ENCODE peak calls at places on chromosome 19, in four cellular contexts. Y, V, O and X are unnamed samples.

GRCh38 chr19:55484571-55485438 is at the start of gene NAT14:
- DNase-seq in Y (peak; percentile 84), V (peak; percentile 37), O (peak; percentile 82), X (no peak)

GRCh38 chr19:48493718-48494515 is 17.7 kb downstream of the LMTK3 start:
- DNase-seq in Y (peak; percentile 23), V (no peak), O (no peak), X (no peak)

GRCh38 chr19:6536138-6536671 is 5.4 kb downstream of the TNFSF9 start:
- DNase-seq in Y (peak; percentile 32), V (peak; percentile 72), O (no peak), X (peak; percentile 61)

GRCh38 chr19:50046649-50047503 is 21.1 kb downstream of the ZNF473 start:
- DNase-seq in Y (peak; percentile 2), V (no peak), O (no peak), X (peak; percentile 71)

GRCh38 chr19:16566161-16566560 is 6.1 kb downstream of the SLC35E1 start:
- DNase-seq in Y (no peak), V (no peak), O (no peak), X (peak; percentile 47)

GRCh38 chr19:38977445-38978314 is 2.1 kb upstream of the FBXO17 start:
- DNase-seq in Y (no peak), V (peak; percentile 61), O (no peak), X (no peak)

GRCh38 chr19:55275851-55276719 is 3.8 kb downstream of the HSPBP1 start:
- DNase-seq in Y (no peak), V (no peak), O (peak; percentile 44), X (no peak)

GRCh38 chr19:16371540-16371986 is 46.9 kb downstream of the KLF2 start:
- DNase-seq in Y (no peak), V (no peak), O (peak; percentile 94), X (peak; percentile 88)

GRCh38 chr19:39731685-39732084 is 6.1 kb downstream of the CLC start:
- DNase-seq in Y (no peak), V (no peak), O (no peak), X (no peak)

GRCh38 chr19:19900124-19900523 is 622 bp upstream of the ZNF93 start:
- DNase-seq in Y (peak; percentile 15), V (no peak), O (no peak), X (no peak)

DNA sequence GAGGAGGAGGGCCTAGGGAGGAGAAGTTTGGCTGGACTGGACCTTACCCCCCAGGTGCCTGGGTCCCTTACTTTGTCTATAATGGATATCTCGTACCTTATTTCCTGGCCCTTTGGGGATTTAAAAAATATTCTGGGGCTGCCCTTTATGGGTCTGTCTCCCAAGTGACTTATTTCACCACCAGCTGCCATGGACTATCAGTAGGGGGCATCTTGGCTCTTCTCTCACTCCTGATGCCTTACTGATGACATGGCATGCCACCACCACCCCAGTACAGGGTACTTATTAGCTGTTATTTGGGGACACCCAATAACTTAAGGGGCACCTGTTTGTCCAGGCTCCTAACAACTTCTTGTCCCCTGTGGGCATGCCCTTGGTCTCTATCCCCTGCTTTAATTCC is 38.0 kb downstream of the NFIX start:
- DNase-seq in Y (no peak), V (no peak), O (no peak), X (no peak)
- TF ChIP-seq CTCF in Y (peak; percentile 25), V (no peak), O (no peak), X (no peak)

DNA sequence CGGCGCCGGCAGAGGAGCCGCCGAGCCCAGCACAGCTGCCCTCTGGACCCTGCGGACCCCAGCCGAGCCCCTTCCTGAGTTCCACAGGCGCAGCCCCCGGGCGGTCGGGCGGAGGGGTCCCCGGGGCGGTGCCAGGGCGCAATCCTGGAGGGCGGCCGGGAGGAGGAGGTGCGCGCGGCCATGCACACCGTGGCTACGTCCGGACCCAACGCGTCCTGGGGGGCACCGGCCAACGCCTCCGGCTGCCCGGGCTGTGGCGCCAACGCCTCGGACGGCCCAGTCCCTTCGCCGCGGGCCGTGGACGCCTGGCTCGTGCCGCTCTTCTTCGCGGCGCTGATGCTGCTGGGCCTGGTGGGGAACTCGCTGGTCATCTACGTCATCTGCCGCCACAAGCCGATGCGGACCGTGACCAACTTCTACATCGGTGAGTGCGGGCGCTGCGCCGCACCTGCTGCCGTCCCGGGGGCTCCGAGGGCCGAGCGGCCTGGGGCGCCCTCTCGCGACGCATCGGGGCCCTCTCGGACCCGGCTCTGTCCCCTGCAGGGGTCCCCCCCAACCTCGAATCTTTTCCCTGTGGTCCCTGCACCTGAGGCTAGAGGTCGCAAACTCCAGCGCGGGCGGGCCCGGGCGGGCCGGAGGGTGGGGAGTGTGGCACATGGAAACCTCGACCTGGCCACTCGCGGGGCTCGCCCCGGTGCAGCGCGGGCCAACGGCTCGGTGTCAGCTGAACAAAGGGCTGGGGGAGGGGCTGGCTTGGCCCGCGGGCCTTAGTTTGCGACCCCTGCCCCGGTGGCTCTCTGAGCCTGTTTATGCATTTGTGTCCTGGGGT is at the start of gene KISS1R:
- DNase-seq in Y (peak; percentile 75), V (peak; percentile 37), O (peak; percentile 90), X (peak; percentile 75)
- TF ChIP-seq CTCF in Y (peak; percentile 44), V (peak; percentile 22), O (peak; percentile 36), X (peak; percentile 52)

GRCh38 chr19:3039641-3040077 is 10.6 kb upstream of the TLE2 start:
- DNase-seq in Y (no peak), V (no peak), O (no peak), X (no peak)
- TF ChIP-seq CTCF in Y (no peak), V (no peak), O (no peak), X (no peak)

GRCh38 chr19:43936219-43936618 is 1.1 kb upstream of the ZNF45 start:
- DNase-seq in Y (no peak), V (no peak), O (no peak), X (no peak)

GRCh38 chr19:43939557-43940260 is 4.6 kb upstream of the ZNF45 start:
- DNase-seq in Y (no peak), V (no peak), O (no peak), X (no peak)

GRCh38 chr19:43934985-43935708 is at the start of gene ZNF45:
- DNase-seq in Y (peak; percentile 94), V (peak; percentile 88), O (peak; percentile 95), X (peak; percentile 91)

GRCh38 chr19:43928820-43929219 is 6.3 kb downstream of the ZNF45 start:
- DNase-seq in Y (no peak), V (no peak), O (no peak), X (no peak)

GRCh38 chr19:43934055-43934984 is 762 bp downstream of the ZNF45 start:
- DNase-seq in Y (peak; percentile 3), V (peak; percentile 13), O (no peak), X (no peak)
- TF ChIP-seq CTCF in Y (peak; percentile 20), V (no peak), O (no peak), X (no peak)